ENCODE peak calls at places on chromosomes 4 and X, in four cellular contexts. E is RWPE1; L is AG20443; B is activated naive CD4-positive, alpha-beta T cell treated with anti-CD3 and anti-CD28 coated beads, Interleukin-2, amount 50 U/mL, for 72 hours. W is an unnamed sample.

GRCh38 chrX:2652106-2652505 is 39.0 kb upstream of the CD99 start:
- DNase-seq in E (no peak), L (no peak), B (no peak), W (no peak)

GRCh38 chr4:10085828-10086505 is 30.6 kb downstream of the WDR1 start:
- DNase-seq in E (no peak), L (no peak), B (peak; percentile 51), W (no peak)

GRCh38 chrX:111168314-111168713 is 72.3 kb downstream of the PAK3 start:
- DNase-seq in E (no peak), L (peak; percentile 3), B (no peak), W (no peak)

GRCh38 chrX:115452256-115452655 is 108.7 kb upstream of the PLS3 start:
- DNase-seq in E (no peak), L (no peak), B (no peak), W (no peak)

GRCh38 chrX:51281758-51282318 is 50.8 kb upstream of the NUDT10 start:
- DNase-seq in E (no peak), L (no peak), B (no peak), W (no peak)

GRCh38 chr4:79467246-79467932 is 59.4 kb upstream of the GK2 start:
- DNase-seq in E (no peak), L (no peak), B (no peak), W (no peak)

GRCh38 chr4:114318309-114318708 is 280.3 kb upstream of the UGT8 start:
- DNase-seq in E (no peak), L (no peak), B (no peak), W (no peak)

GRCh38 chr4:87103691-87104187 is 116.7 kb downstream of the KLHL8 start:
- DNase-seq in E (peak; percentile 67), L (peak; percentile 46), B (no peak), W (no peak)

GRCh38 chrX:112545051-112545450 is 134.7 kb downstream of the LHFPL1 start:
- DNase-seq in E (no peak), L (no peak), B (no peak), W (no peak)

GRCh38 chrX:15320297-15320696 is 4.9 kb upstream of the ASB11 start:
- DNase-seq in E (no peak), L (no peak), B (no peak), W (no peak)

GRCh38 chrX:65536291-65536690 is 1.7 kb upstream of the LAS1L start:
- DNase-seq in E (no peak), L (no peak), B (no peak), W (no peak)

GRCh38 chr4:95158045-95158444 is 390.7 kb downstream of the UNC5C start:
- DNase-seq in E (no peak), L (no peak), B (no peak), W (no peak)

GRCh38 chr4:80171251-80171650 is 26.1 kb upstream of the PRDM8 start:
- DNase-seq in E (no peak), L (peak; percentile 71), B (no peak), W (peak; percentile 39)

GRCh38 chr4:92014060-92014459 is 289.7 kb upstream of the GRID2 start:
- DNase-seq in E (no peak), L (no peak), B (no peak), W (no peak)

GRCh38 chr4:8888856-8889255 is 17.2 kb upstream of the HMX1 start:
- DNase-seq in E (no peak), L (no peak), B (no peak), W (no peak)

GRCh38 chr4:117001077-117001476 is 84.3 kb downstream of the TRAM1L1 start:
- DNase-seq in E (no peak), L (no peak), B (no peak), W (no peak)

GRCh38 chrX:2781226-2781571 is 29.4 kb downstream of the XG start:
- DNase-seq in E (no peak), L (no peak), B (no peak), W (no peak)

GRCh38 chrX:55109304-55109703 is 20.5 kb downstream of the PAGE2 start:
- DNase-seq in E (no peak), L (no peak), B (no peak), W (no peak)

GRCh38 chr4:138775890-138776289 is 239.7 kb upstream of the NOCT start:
- DNase-seq in E (no peak), L (peak; percentile 14), B (no peak), W (no peak)

W was measured in GOT3.